ENCODE peak calls at places on chromosome X, in nine cellular contexts. S is BE2C, H is lung, I is mucosa of descending colon, W is kidney epithelial cell, G is HepG2, Y is endodermal cell, R is thoracic aorta, E is ascending aorta. P is an unnamed sample.

GRCh38 chrX:151151668-151152267 is 24.6 kb upstream of the GPR50 start:
- DNase-seq in G (peak; percentile 14), W (no peak), S (peak; percentile 11), E (no peak), H (no peak), R (no peak), Y (peak; percentile 57), I (no peak), P (no peak)

GRCh38 chrX:16140448-16140847 is 17.1 kb downstream of the GRPR start:
- DNase-seq in G (no peak), I (no peak), W (no peak), S (no peak), H (no peak), R (no peak), E (no peak), Y (no peak), P (no peak)

GRCh38 chrX:107849747-107850478 is 24.2 kb downstream of the MID2 start:
- DNase-seq in Y (peak; percentile 69), H (no peak), I (no peak), R (no peak), W (no peak), E (no peak), G (no peak), S (no peak), P (no peak)

GRCh38 chrX:133850414-133850813 is 135.0 kb downstream of the GPC3 start:
- DNase-seq in W (no peak), S (no peak), E (no peak), G (no peak), Y (no peak), R (no peak), I (no peak), H (no peak), P (no peak)

GRCh38 chrX:57573754-57574153 is 18.1 kb upstream of the ZXDB start:
- DNase-seq in S (peak; percentile 11), E (no peak), R (no peak), H (no peak), G (no peak), Y (peak; percentile 72), I (no peak), W (no peak), P (no peak)

GRCh38 chrX:15680401-15680800 is 15.8 kb upstream of the CLTRN start:
- DNase-seq in G (no peak), W (peak; percentile 44), E (no peak), S (no peak), H (no peak), I (peak; percentile 30), R (no peak), Y (no peak), P (no peak)

GRCh38 chrX:22430701-22431100 is 158.0 kb downstream of the CBLL2 start:
- DNase-seq in E (no peak), I (no peak), Y (no peak), R (no peak), W (no peak), G (no peak), H (no peak), S (no peak), P (no peak)

GRCh38 chrX:143017272-143017671 is 8.5 kb upstream of the SPANXN4 start:
- DNase-seq in W (no peak), H (no peak), R (no peak), S (no peak), I (no peak), G (no peak), E (no peak), Y (no peak), P (no peak)

GRCh38 chrX:20382518-20383291 is 116.0 kb upstream of the RPS6KA3 start:
- DNase-seq in H (no peak), R (no peak), W (no peak), S (peak; percentile 29), Y (no peak), G (peak; percentile 84), I (no peak), E (no peak), P (no peak)

GRCh38 chrX:87272491-87272890 is 245.1 kb upstream of the KLHL4 start:
- DNase-seq in Y (no peak), R (no peak), W (no peak), I (no peak), G (no peak), S (no peak), E (no peak), H (no peak), P (no peak)

GRCh38 chrX:20372533-20372932 is 105.8 kb upstream of the RPS6KA3 start:
- DNase-seq in I (no peak), H (no peak), Y (no peak), S (no peak), E (no peak), W (peak; percentile 19), G (no peak), R (no peak), P (no peak)

GRCh38 chrX:130304587-130305368 is 34.9 kb upstream of the SLC25A14 start:
- DNase-seq in S (no peak), E (no peak), I (no peak), R (no peak), W (no peak), Y (peak; percentile 63), G (no peak), H (no peak), P (no peak)

GRCh38 chrX:120452131-120452530 is 17.0 kb downstream of the LAMP2 start:
- DNase-seq in S (peak; percentile 20), G (peak; percentile 4), E (no peak), H (no peak), I (no peak), Y (peak; percentile 70), W (no peak), R (no peak), P (no peak)

GRCh38 chrX:22300130-22300529 is 27.4 kb downstream of the CBLL2 start:
- DNase-seq in E (no peak), H (no peak), S (peak; percentile 54), Y (no peak), R (no peak), I (no peak), G (no peak), W (peak; percentile 29), P (no peak)

GRCh38 chrX:119230850-119231249 is 5.2 kb upstream of the PGRMC1 start:
- DNase-seq in Y (no peak), R (no peak), I (no peak), E (no peak), S (no peak), G (no peak), W (no peak), H (no peak), P (no peak)

GRCh38 chrX:110114260-110114776 is 111.4 kb downstream of the TMEM164 start:
- DNase-seq in W (no peak), H (no peak), I (no peak), S (no peak), R (no peak), G (no peak), E (no peak), Y (no peak), P (no peak)

DNA sequence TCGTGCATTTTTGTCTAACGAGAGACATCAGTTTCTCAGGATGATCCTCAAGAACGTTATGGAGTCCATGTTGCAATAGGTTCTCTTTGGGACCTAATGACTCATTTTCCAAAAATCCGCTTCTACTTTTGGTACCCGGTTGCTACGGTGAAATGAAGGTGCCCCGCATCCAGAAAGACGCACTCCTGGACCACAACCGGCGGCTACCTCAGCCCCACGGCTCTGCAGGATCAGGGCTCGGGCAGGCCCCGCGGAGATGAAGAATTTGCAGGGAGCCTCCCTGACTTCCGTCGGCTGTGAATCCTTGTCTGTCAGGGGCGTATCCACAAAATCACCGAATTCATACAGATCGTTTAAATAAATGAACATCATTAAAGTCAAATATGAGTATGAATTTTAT is 15.6 kb downstream of the GTPBP6 start:
- DNase-seq in H (no peak), Y (no peak), S (no peak), E (no peak), I (peak; percentile 29), G (no peak), R (no peak), W (no peak), P (peak; percentile 44)
- H3K36me3 ChIP-seq in H (peaks cover 30% of the 10 kb centered on the region), Y (peaks cover 71% of the 10 kb centered on the region), S (peaks cover 9% of the 10 kb centered on the region), E (peaks cover 60% of the 10 kb centered on the region), I (peaks cover 2% of the 10 kb centered on the region), G (peaks cover 19% of the 10 kb centered on the region), R (peaks cover 39% of the 10 kb centered on the region), W (peaks cover 2% of the 10 kb centered on the region), P (peaks cover 86% of the 10 kb centered on the region)

GRCh38 chrX:153744210-153745066 is 19.6 kb upstream of the PLXNB3 start:
- DNase-seq in E (no peak), R (no peak), H (no peak), W (no peak), S (peak; percentile 61), G (no peak), Y (peak; percentile 85), I (no peak), P (no peak)
- TF ChIP-seq CTCF in E (peak; percentile 25), R (no peak), H (no peak), W (peak; percentile 28), S (peak; percentile 45), G (no peak), Y (peak; percentile 62), I (no peak), P (no peak)

GRCh38 chrX:40685352-40685918 is 38.1 kb upstream of the CXorf38 start:
- DNase-seq in H (no peak), Y (no peak), W (no peak), I (no peak), S (no peak), E (no peak), G (no peak), R (no peak), P (no peak)
- H3K36me3 ChIP-seq in H (peaks cover 4% of the 10 kb centered on the region), Y (peaks cover 62% of the 10 kb centered on the region), W (no peaks in the 10 kb centered on the region), I (no peaks in the 10 kb centered on the region), S (peaks cover 5% of the 10 kb centered on the region), E (peaks cover 17% of the 10 kb centered on the region), G (no peaks in the 10 kb centered on the region), R (peaks cover 7% of the 10 kb centered on the region), P (peaks cover 10% of the 10 kb centered on the region)

DNA sequence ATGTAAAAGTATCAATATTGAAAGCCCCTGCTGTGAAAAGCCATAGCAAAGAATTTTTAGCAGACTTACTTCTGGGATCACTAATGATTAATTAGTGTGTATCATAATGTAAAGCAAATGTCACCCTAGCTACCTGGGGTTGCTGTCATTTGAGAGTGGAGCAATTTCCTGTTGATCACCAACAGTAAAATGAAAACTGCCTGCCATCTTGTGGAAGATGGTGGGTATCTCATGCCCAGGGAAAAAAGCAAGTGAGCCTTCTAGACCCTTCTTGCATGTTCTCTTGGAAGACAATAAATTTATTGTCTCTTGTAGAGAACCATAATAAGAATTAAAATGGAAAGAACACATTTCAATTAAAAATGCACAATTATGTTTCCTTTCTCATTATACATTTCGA is 360.2 kb downstream of the ZIC3 start:
- DNase-seq in I (no peak), Y (peak; percentile 65), R (no peak), W (no peak), E (no peak), S (peak; percentile 13), G (no peak), H (no peak), P (no peak)
- TF ChIP-seq CTCF in I (no peak), Y (peak; percentile 82), R (no peak), W (peak; percentile 4), E (no peak), S (peak; percentile 71), G (peak; percentile 14), H (no peak), P (peak; percentile 21)

GRCh38 chrX:154013001-154013421 is 6.7 kb downstream of the IRAK1 start:
- DNase-seq in H (no peak), E (no peak), W (no peak), S (no peak), G (no peak), I (no peak), Y (no peak), R (no peak), P (no peak)
- H3K36me3 ChIP-seq in H (no peaks in the 10 kb centered on the region), E (peaks cover 15% of the 10 kb centered on the region), W (peaks cover 1% of the 10 kb centered on the region), S (peaks cover 49% of the 10 kb centered on the region), G (no peaks in the 10 kb centered on the region), I (no peaks in the 10 kb centered on the region), Y (no peaks in the 10 kb centered on the region), R (no peaks in the 10 kb centered on the region), P (peaks cover 62% of the 10 kb centered on the region)